ENCODE peak calls at places on chromosomes 16 and 17, in five cellular contexts. One of them, this sample, is unnamed.

GRCh38 chr16:50932348-50932916 is 190.5 kb downstream of the CYLD start:
- DNase-seq in type B pancreatic cell: no peak
- DNase-seq in AML-193: peak; percentile 54
- DNase-seq in LNCaP clone FGC: no peak
- DNase-seq in ureter: no peak
- DNase-seq in this sample: no peak

GRCh38 chr16:22186517-22186916 is 19.6 kb upstream of the EEF2K start:
- DNase-seq in ureter: no peak
- DNase-seq in LNCaP clone FGC: no peak
- DNase-seq in type B pancreatic cell: no peak
- DNase-seq in AML-193: no peak
- DNase-seq in this sample: no peak

GRCh38 chr16:57893559-57894389 is 77.2 kb downstream of the CNGB1 start:
- DNase-seq in LNCaP clone FGC: no peak
- DNase-seq in ureter: peak; percentile 54
- DNase-seq in type B pancreatic cell: no peak
- DNase-seq in AML-193: no peak
- DNase-seq in this sample: no peak

GRCh38 chr17:29154516-29155234 is 25.5 kb downstream of the MYO18A start:
- DNase-seq in LNCaP clone FGC: no peak
- DNase-seq in ureter: no peak
- DNase-seq in type B pancreatic cell: no peak
- DNase-seq in AML-193: no peak
- DNase-seq in this sample: no peak

GRCh38 chr17:75313941-75314550 is 24.8 kb upstream of the SLC25A19 start:
- DNase-seq in type B pancreatic cell: no peak
- DNase-seq in ureter: no peak
- DNase-seq in AML-193: peak; percentile 94
- DNase-seq in LNCaP clone FGC: no peak
- DNase-seq in this sample: no peak

GRCh38 chr17:75517277-75517865 is 1.0 kb downstream of the TSEN54 start:
- DNase-seq in LNCaP clone FGC: no peak
- DNase-seq in type B pancreatic cell: no peak
- DNase-seq in AML-193: peak; percentile 19
- DNase-seq in ureter: peak; percentile 57
- DNase-seq in this sample: no peak

GRCh38 chr16:67539271-67539670 is 10.6 kb downstream of the RIPOR1 start:
- DNase-seq in ureter: no peak
- DNase-seq in type B pancreatic cell: no peak
- DNase-seq in LNCaP clone FGC: no peak
- DNase-seq in AML-193: no peak
- DNase-seq in this sample: peak; percentile 63

GRCh38 chr16:84088695-84089395 is 27.9 kb downstream of the MBTPS1 start:
- DNase-seq in LNCaP clone FGC: no peak
- DNase-seq in type B pancreatic cell: no peak
- DNase-seq in AML-193: no peak
- DNase-seq in ureter: no peak
- DNase-seq in this sample: peak; percentile 44

GRCh38 chr17:49779730-49780220 is 8.7 kb upstream of the KAT7 start:
- DNase-seq in type B pancreatic cell: no peak
- DNase-seq in AML-193: peak; percentile 81
- DNase-seq in LNCaP clone FGC: no peak
- DNase-seq in ureter: no peak
- DNase-seq in this sample: no peak

GRCh38 chr16:29883987-29884386 is 15.4 kb downstream of the SEZ6L2 start:
- DNase-seq in LNCaP clone FGC: no peak
- DNase-seq in ureter: no peak
- DNase-seq in AML-193: no peak
- DNase-seq in type B pancreatic cell: no peak
- DNase-seq in this sample: no peak

GRCh38 chr17:18093616-18094408 is 6.1 kb downstream of the DRG2 start:
- DNase-seq in AML-193: peak; percentile 5
- DNase-seq in ureter: no peak
- DNase-seq in LNCaP clone FGC: peak; percentile 8
- DNase-seq in type B pancreatic cell: no peak
- DNase-seq in this sample: no peak

GRCh38 chr17:50429793-50430192 is 3.8 kb downstream of the ACSF2 start:
- DNase-seq in AML-193: no peak
- DNase-seq in LNCaP clone FGC: no peak
- DNase-seq in ureter: no peak
- DNase-seq in type B pancreatic cell: no peak
- DNase-seq in this sample: no peak

GRCh38 chr17:28982191-28982793 is 23.5 kb downstream of the SEZ6 start:
- DNase-seq in AML-193: peak; percentile 98
- DNase-seq in ureter: no peak
- DNase-seq in LNCaP clone FGC: no peak
- DNase-seq in type B pancreatic cell: no peak
- DNase-seq in this sample: no peak

GRCh38 chr16:1218061-1218929 is 6.8 kb downstream of the TPSG1 start:
- DNase-seq in ureter: no peak
- DNase-seq in AML-193: no peak
- DNase-seq in LNCaP clone FGC: no peak
- DNase-seq in type B pancreatic cell: no peak
- DNase-seq in this sample: no peak

GRCh38 chr17:3964203-3965122 is at the start of gene ATP2A3:
- DNase-seq in AML-193: no peak
- DNase-seq in ureter: no peak
- DNase-seq in LNCaP clone FGC: no peak
- DNase-seq in type B pancreatic cell: no peak
- DNase-seq in this sample: no peak

GRCh38 chr16:49663081-49664057 is 192.5 kb downstream of the ZNF423 start:
- DNase-seq in type B pancreatic cell: no peak
- DNase-seq in LNCaP clone FGC: no peak
- DNase-seq in AML-193: no peak
- DNase-seq in ureter: no peak
- DNase-seq in this sample: no peak

GRCh38 chr17:39738568-39738901 is 797 bp downstream of the GRB7 start:
- DNase-seq in LNCaP clone FGC: no peak
- DNase-seq in AML-193: no peak
- DNase-seq in type B pancreatic cell: no peak
- DNase-seq in ureter: no peak
- DNase-seq in this sample: no peak

GRCh38 chr17:55348749-55349354 is 72.8 kb downstream of the MMD start:
- DNase-seq in LNCaP clone FGC: no peak
- DNase-seq in ureter: peak; percentile 54
- DNase-seq in AML-193: peak; percentile 25
- DNase-seq in type B pancreatic cell: no peak
- DNase-seq in this sample: peak; percentile 81

GRCh38 chr16:2474877-2475412 is at the start of gene TBC1D24:
- DNase-seq in LNCaP clone FGC: no peak
- DNase-seq in type B pancreatic cell: peak; percentile 91
- DNase-seq in ureter: peak; percentile 88
- DNase-seq in AML-193: peak; percentile 66
- DNase-seq in this sample: peak; percentile 98

GRCh38 chr16:54165174-54165911 is 121.2 kb downstream of the IRX3 start:
- DNase-seq in ureter: no peak
- DNase-seq in AML-193: no peak
- DNase-seq in type B pancreatic cell: no peak
- DNase-seq in LNCaP clone FGC: no peak
- DNase-seq in this sample: no peak

GRCh38 chr16:29734826-29735225 is 11.0 kb downstream of the C16orf54 start:
- DNase-seq in type B pancreatic cell: no peak
- DNase-seq in LNCaP clone FGC: no peak
- DNase-seq in AML-193: no peak
- DNase-seq in ureter: no peak
- DNase-seq in this sample: no peak

GRCh38 chr17:75557075-75557851 is 30.3 kb upstream of the MYO15B start:
- DNase-seq in LNCaP clone FGC: peak; percentile 86
- DNase-seq in AML-193: no peak
- DNase-seq in ureter: peak; percentile 68
- DNase-seq in type B pancreatic cell: no peak
- DNase-seq in this sample: no peak

GRCh38 chr17:62792122-62792800 is 15.9 kb downstream of the MARCHF10 start:
- DNase-seq in ureter: no peak
- DNase-seq in LNCaP clone FGC: no peak
- DNase-seq in AML-193: no peak
- DNase-seq in type B pancreatic cell: no peak
- DNase-seq in this sample: no peak

GRCh38 chr16:4572715-4573114 is 16.6 kb downstream of the C16orf96 start:
- DNase-seq in type B pancreatic cell: no peak
- DNase-seq in AML-193: no peak
- DNase-seq in ureter: no peak
- DNase-seq in LNCaP clone FGC: no peak
- DNase-seq in this sample: no peak

GRCh38 chr17:7133424-7133823 is 18.8 kb upstream of the ASGR2 start:
- DNase-seq in type B pancreatic cell: no peak
- DNase-seq in LNCaP clone FGC: no peak
- DNase-seq in AML-193: no peak
- DNase-seq in ureter: no peak
- DNase-seq in this sample: no peak

GRCh38 chr17:77423589-77424451 is 283.1 kb downstream of the SEC14L1 start:
- DNase-seq in LNCaP clone FGC: peak; percentile 32
- DNase-seq in AML-193: no peak
- DNase-seq in ureter: peak; percentile 92
- DNase-seq in type B pancreatic cell: no peak
- DNase-seq in this sample: no peak

GRCh38 chr17:27766438-27766837 is 33.9 kb downstream of the NOS2 start:
- DNase-seq in type B pancreatic cell: no peak
- DNase-seq in ureter: no peak
- DNase-seq in AML-193: no peak
- DNase-seq in LNCaP clone FGC: no peak
- DNase-seq in this sample: no peak

This sample was measured in osteocyte.